ENCODE peak calls at places on chromosome 11, in seven cellular contexts. Q is KG1, Z is left colon, F is HFF-Myc, S is immature natural killer cell, N is HCT116, O is ureter. L is an unnamed sample.

GRCh38 chr11:120337133-120337895 is 1.1 kb downstream of the ARHGEF12 start:
- DNase-seq in Q (no peak), Z (peak), F (no peak), S (no peak), N (no peak), O (peak), L (peak)

GRCh38 chr11:43941257-43941879 is 1.1 kb upstream of the C11orf96 start:
- DNase-seq in Q (no peak), Z (no peak), F (no peak), S (no peak), N (no peak), O (no peak), L (no peak)

GRCh38 chr11:1298695-1299492 is 10.5 kb downstream of the TOLLIP start:
- DNase-seq in Q (no peak), Z (peak), F (no peak), S (no peak), N (no peak), O (peak), L (no peak)

GRCh38 chr11:35165416-35166368 is 26.7 kb downstream of the CD44 start:
- DNase-seq in Q (peak), Z (peak), F (no peak), S (peak), N (no peak), O (no peak), L (no peak)

GRCh38 chr11:73288197-73288872 is 16.2 kb downstream of the P2RY6 start:
- DNase-seq in Q (peak), Z (no peak), F (no peak), S (no peak), N (no peak), O (no peak), L (no peak)

GRCh38 chr11:7495997-7496545 is 10.8 kb downstream of the OLFML1 start:
- DNase-seq in Q (no peak), Z (peak), F (no peak), S (no peak), N (no peak), O (no peak), L (peak)

GRCh38 chr11:71580057-71581003 is 2.3 kb downstream of the KRTAP5-11 start:
- DNase-seq in Q (no peak), Z (peak), F (peak), S (no peak), N (peak), O (peak), L (peak)

GRCh38 chr11:2802389-2803185 is 83.0 kb downstream of the CDKN1C start:
- DNase-seq in Q (no peak), Z (no peak), F (no peak), S (no peak), N (no peak), O (peak), L (no peak)

GRCh38 chr11:72243173-72243566 is 806 bp downstream of the PHOX2A start:
- DNase-seq in Q (no peak), Z (no peak), F (no peak), S (no peak), N (no peak), O (no peak), L (no peak)

GRCh38 chr11:60753309-60753708 is 3.4 kb upstream of the MS4A15 start:
- DNase-seq in Q (no peak), Z (no peak), F (no peak), S (no peak), N (no peak), O (no peak), L (no peak)

GRCh38 chr11:13338437-13339069 is 61.0 kb downstream of the BMAL1 start:
- DNase-seq in Q (no peak), Z (no peak), F (no peak), S (no peak), N (no peak), O (no peak), L (peak)

GRCh38 chr11:73439002-73439843 is 63.0 kb downstream of the RELT start:
- DNase-seq in Q (no peak), Z (peak), F (no peak), S (no peak), N (no peak), O (no peak), L (no peak)

GRCh38 chr11:75468534-75469340 is 35.7 kb upstream of the KLHL35 start:
- DNase-seq in Q (no peak), Z (no peak), F (peak), S (no peak), N (no peak), O (peak), L (no peak)